ENCODE peak calls at places on chromosome 3, in six cellular contexts. L is CD4-positive, CD25-positive, alpha-beta regulatory T cell; R is gastrocnemius medialis; S is CD8-positive, alpha-beta T cell; Y is heart right ventricle; T is mucosa of descending colon. P is an unnamed sample.

GRCh38 chr3:5212625-5213573 is 25.4 kb downstream of the EDEM1 start:
- DNase-seq in L (no peak), T (no peak), Y (no peak), S (no peak), R (no peak), P (no peak)

GRCh38 chr3:185028121-185028520 is 124.7 kb downstream of the C3orf70 start:
- DNase-seq in L (no peak), R (no peak), Y (no peak), T (no peak), S (no peak), P (no peak)

GRCh38 chr3:52216585-52217408 is 8.6 kb downstream of the TLR9 start:
- DNase-seq in L (peak; percentile 59), Y (peak; percentile 84), R (peak; percentile 87), T (peak; percentile 91), S (peak; percentile 49), P (peak; percentile 70)

GRCh38 chr3:49019941-49020334 is 1.6 kb upstream of the DALRD3 start:
- DNase-seq in T (no peak), S (no peak), Y (no peak), R (no peak), L (no peak), P (no peak)

GRCh38 chr3:59006791-59007517 is 42.9 kb downstream of the CFAP20DC start:
- DNase-seq in R (no peak), L (no peak), T (no peak), Y (peak; percentile 8), S (no peak), P (peak; percentile 32)

GRCh38 chr3:146550743-146551510 is 6.5 kb upstream of the PLSCR1 start:
- DNase-seq in S (no peak), Y (no peak), R (no peak), L (peak; percentile 53), T (no peak), P (no peak)

GRCh38 chr3:188335656-188336055 is 181.7 kb downstream of the LPP start:
- DNase-seq in Y (no peak), S (no peak), R (no peak), T (no peak), L (no peak), P (peak; percentile 85)

GRCh38 chr3:186909078-186909853 is 21.1 kb upstream of the ST6GAL1 start:
- DNase-seq in S (peak; percentile 77), Y (no peak), L (peak; percentile 95), R (peak; percentile 28), T (peak; percentile 84), P (peak; percentile 81)

GRCh38 chr3:13524979-13525669 is 23.8 kb upstream of the FBLN2 start:
- DNase-seq in L (no peak), S (no peak), T (no peak), R (peak; percentile 52), Y (no peak), P (peak; percentile 75)

GRCh38 chr3:27943106-27943505 is 221.0 kb upstream of the EOMES start:
- DNase-seq in R (no peak), L (peak; percentile 7), Y (no peak), S (no peak), T (no peak), P (peak; percentile 12)

GRCh38 chr3:55185380-55185779 is 257.5 kb upstream of the LRTM1 start:
- DNase-seq in S (no peak), R (no peak), Y (no peak), L (no peak), T (no peak), P (no peak)

GRCh38 chr3:103499132-103499885 is 1064.5 kb downstream of the ZPLD1 start:
- DNase-seq in L (no peak), T (no peak), R (no peak), Y (no peak), S (no peak), P (no peak)

GRCh38 chr3:65398953-65399352 is 639.8 kb downstream of the MAGI1 start:
- DNase-seq in T (no peak), L (no peak), Y (no peak), R (no peak), S (no peak), P (no peak)

GRCh38 chr3:31114929-31115283 is 220.4 kb upstream of the GADL1 start:
- DNase-seq in T (no peak), Y (no peak), R (no peak), S (no peak), L (no peak), P (no peak)

GRCh38 chr3:164730810-164731209 is 347.5 kb downstream of the SI start:
- DNase-seq in L (no peak), T (no peak), R (no peak), S (no peak), Y (no peak), P (no peak)

GRCh38 chr3:145190138-145190537 is 970.8 kb downstream of the PLOD2 start:
- DNase-seq in L (no peak), R (no peak), T (no peak), Y (no peak), S (no peak), P (no peak)

GRCh38 chr3:33041909-33042308 is 55.0 kb downstream of the GLB1 start:
- DNase-seq in R (no peak), T (no peak), L (no peak), Y (no peak), S (no peak), P (no peak)

GRCh38 chr3:130894873-130895330 is 1.0 kb downstream of the ATP2C1 start:
- DNase-seq in S (no peak), Y (no peak), L (no peak), R (no peak), T (no peak), P (no peak)

GRCh38 chr3:14962762-14963161 is 15.4 kb downstream of the NR2C2 start:
- DNase-seq in Y (no peak), L (no peak), T (no peak), R (no peak), S (no peak), P (no peak)

GRCh38 chr3:14921811-14922705 is 25.3 kb upstream of the NR2C2 start:
- DNase-seq in R (peak; percentile 20), Y (no peak), T (no peak), S (no peak), L (no peak), P (no peak)

GRCh38 chr3:162022931-162023330 is 526.3 kb downstream of the OTOL1 start:
- DNase-seq in Y (no peak), R (no peak), L (no peak), S (no peak), T (no peak), P (no peak)

GRCh38 chr3:46566040-46566631 is at the start of gene LRRC2:
- DNase-seq in Y (peak; percentile 73), S (no peak), L (peak; percentile 73), T (peak; percentile 63), R (peak; percentile 92), P (no peak)

GRCh38 chr3:193868590-193868989 is 267.4 kb upstream of the HES1 start:
- DNase-seq in L (no peak), S (no peak), Y (no peak), T (no peak), R (no peak), P (no peak)

GRCh38 chr3:41900265-41900664 is 61.6 kb downstream of the ULK4 start:
- DNase-seq in T (no peak), R (no peak), L (no peak), S (no peak), Y (no peak), P (no peak)

GRCh38 chr3:73787620-73788019 is 162.9 kb upstream of the PDZRN3 start:
- DNase-seq in Y (no peak), R (no peak), T (no peak), S (no peak), L (no peak), P (no peak)

DNA sequence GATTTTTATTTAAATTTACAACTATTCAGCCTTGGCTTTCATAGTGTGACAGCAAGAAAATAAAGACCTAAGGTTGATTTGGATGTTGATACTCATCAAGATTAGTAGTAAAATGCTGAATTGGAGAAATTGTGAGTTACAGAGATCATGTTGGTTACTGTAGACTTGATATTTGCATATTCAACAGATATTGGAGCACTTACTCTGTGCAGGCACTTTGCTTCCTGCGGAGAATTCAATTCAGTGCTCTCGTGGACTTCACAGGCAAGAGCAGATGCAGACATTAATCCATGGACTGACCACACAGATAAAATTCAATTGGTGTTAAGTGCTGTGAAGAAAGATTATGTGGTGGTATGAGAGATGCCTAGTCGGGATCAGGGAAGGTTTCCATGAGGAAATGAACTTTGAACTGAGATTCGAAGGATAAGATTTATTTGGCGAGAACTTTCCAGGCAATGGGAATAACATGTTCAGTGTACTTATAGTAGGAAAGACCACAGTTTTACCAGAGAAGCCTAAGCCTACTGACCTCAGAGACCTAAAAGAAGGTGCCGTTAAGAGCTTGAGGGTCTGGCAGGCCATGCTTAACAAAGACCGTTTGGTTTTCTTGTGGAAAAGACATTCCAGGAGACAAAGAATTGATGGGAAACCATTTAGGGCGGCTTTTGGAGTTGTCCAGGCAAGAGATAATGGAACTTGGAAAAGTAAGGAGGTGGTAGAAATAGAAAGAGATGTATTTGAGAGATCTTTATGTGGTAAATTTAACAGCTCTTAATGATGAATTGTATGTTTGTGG is 4.3 kb downstream of the SELENOT start:
- DNase-seq in R (no peak), L (no peak), S (no peak), T (no peak), Y (no peak), P (no peak)
- H3K4me3 ChIP-seq in R (no peak overlapping the region), L (peak overlapping the region; percentile 75), S (no peak overlapping the region), T (no peak overlapping the region), Y (no peak overlapping the region), P (no peak overlapping the region)

DNA sequence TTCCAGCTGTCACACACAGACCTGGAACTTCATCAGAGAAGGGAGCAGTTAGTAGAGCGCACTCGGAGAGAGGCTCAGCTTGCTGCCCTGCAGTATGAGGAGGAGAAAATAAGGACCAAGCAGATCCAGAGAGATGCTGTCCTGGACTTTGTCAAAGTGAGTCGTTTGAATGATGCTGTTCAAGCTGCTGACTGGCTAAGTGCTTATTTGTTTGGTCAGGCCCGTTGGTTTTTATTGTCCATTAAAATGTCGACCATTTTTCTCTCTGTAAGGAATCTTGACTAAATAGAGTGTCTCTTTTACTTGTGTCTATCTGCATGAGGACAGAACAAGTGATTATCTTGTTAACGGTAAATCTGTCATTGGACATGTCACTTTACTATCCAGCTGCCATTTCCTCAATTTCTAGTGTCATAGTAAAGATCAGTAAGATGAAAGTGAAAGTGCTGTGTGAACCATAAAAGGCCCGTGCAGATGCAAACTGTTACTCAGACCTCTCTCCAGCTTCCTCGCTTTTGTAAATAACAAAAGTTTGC is 56.9 kb downstream of the LRCH3 start:
- DNase-seq in T (no peak), S (no peak), Y (no peak), R (no peak), L (peak; percentile 83), P (peak; percentile 68)
- H3K4me3 ChIP-seq in T (no peak overlapping the region), S (peak overlapping the region; percentile 24), Y (no peak overlapping the region), R (no peak overlapping the region), L (peak overlapping the region; percentile 76), P (peak overlapping the region; percentile 26)

GRCh38 chr3:45553469-45553974 is 41.0 kb upstream of the LIMD1 start:
- DNase-seq in S (no peak), L (peak; percentile 27), Y (peak; percentile 71), R (peak; percentile 94), T (no peak), P (no peak)
- H3K4me3 ChIP-seq in S (no peak overlapping the region), L (no peak overlapping the region), Y (no peak overlapping the region), R (no peak overlapping the region), T (no peak overlapping the region), P (no peak overlapping the region)

DNA sequence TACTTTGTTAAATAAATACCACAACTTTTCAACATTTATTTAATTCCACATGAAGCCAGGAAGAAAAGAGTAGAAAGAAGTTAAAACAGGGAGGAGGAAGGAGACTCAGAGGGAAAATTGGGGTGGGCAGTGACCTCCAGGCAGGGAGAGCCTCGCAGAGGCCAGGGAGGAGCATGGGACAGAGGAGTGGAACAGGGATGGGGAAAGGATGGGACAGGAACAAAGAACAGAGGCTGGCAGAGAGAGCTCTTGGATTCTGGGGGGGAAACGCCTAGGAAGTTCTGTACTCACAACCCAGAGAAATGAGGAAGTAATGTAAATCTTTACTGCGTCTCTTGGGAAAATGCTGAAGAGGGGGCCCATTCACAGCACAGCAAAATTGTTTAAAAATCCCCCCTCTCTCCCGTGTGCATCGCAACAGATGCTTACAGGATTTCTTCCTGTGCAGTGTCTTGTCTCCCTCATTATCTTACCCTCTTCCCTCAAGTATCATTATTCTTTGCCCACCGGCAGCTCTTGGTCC is 65.4 kb downstream of the ARHGAP31 start:
- DNase-seq in T (no peak), R (no peak), Y (no peak), S (no peak), L (no peak), P (no peak)
- H3K4me3 ChIP-seq in T (no peak overlapping the region), R (no peak overlapping the region), Y (no peak overlapping the region), S (no peak overlapping the region), L (no peak overlapping the region), P (no peak overlapping the region)